ENCODE peak calls at places on chromosomes 11 and 22, in seven cellular contexts. Y is EL, P is GM12865, N is kidney tubule cell, F is WTC11, A is NCI-H510A treated with DMSO at 0.1 percent for 48 hours, I is dermis blood vessel endothelial cell. H is an unnamed sample.

GRCh38 chr11:13143486-13144297 is 133.9 kb upstream of the BMAL1 start:
- DNase-seq in F (no peak), A (no peak), I (no peak), P (peak), N (peak), Y (no peak), H (no peak)

GRCh38 chr11:58688779-58689503 is 42.8 kb downstream of the GLYAT start:
- DNase-seq in F (no peak), N (peak), P (no peak), Y (peak), I (no peak), A (no peak), H (no peak)

GRCh38 chr22:25109878-25110595 is 89.6 kb upstream of the CRYBB3 start:
- DNase-seq in Y (no peak), P (no peak), A (no peak), I (no peak), N (no peak), F (no peak), H (no peak)

GRCh38 chr11:15114501-15115475 is at the start of gene INSC:
- DNase-seq in N (peak), P (no peak), F (peak), A (no peak), I (no peak), Y (no peak), H (no peak)

GRCh38 chr22:50058338-50059184 is 463 bp upstream of the TTLL8 start:
- DNase-seq in A (no peak), Y (no peak), I (no peak), N (no peak), F (no peak), P (no peak), H (no peak)

GRCh38 chr22:23385301-23386244 is 194.5 kb downstream of the IGLL1 start:
- DNase-seq in Y (peak), I (peak), P (peak), F (peak), A (peak), N (peak), H (peak)

GRCh38 chr11:125504580-125504979 is 8.5 kb upstream of the FEZ1 start:
- DNase-seq in I (no peak), F (no peak), N (no peak), P (no peak), Y (no peak), A (no peak), H (no peak)

GRCh38 chr11:31947051-31947450 is 135.9 kb upstream of the PAX6 start:
- DNase-seq in A (no peak), F (no peak), I (no peak), N (no peak), Y (no peak), P (no peak), H (no peak)

GRCh38 chr22:45812910-45813309 is 141.3 kb downstream of the ATXN10 start:
- DNase-seq in A (no peak), I (no peak), N (no peak), F (no peak), Y (no peak), P (no peak), H (no peak)

GRCh38 chr11:65722261-65722660 is 1.7 kb upstream of the RNASEH2C start:
- DNase-seq in F (no peak), P (no peak), I (no peak), Y (no peak), A (no peak), N (no peak), H (no peak)

GRCh38 chr11:121415861-121416260 is 36.3 kb upstream of the SORL1 start:
- DNase-seq in I (no peak), A (no peak), N (peak), Y (no peak), F (no peak), P (no peak), H (no peak)

GRCh38 chr22:46076651-46077339 is 73.5 kb upstream of the PPARA start:
- DNase-seq in F (peak), P (no peak), N (peak), A (no peak), I (peak), Y (peak), H (no peak)